ENCODE peak calls at places on chromosome 21, in ten cellular contexts. N is activated CD4-positive, alpha-beta T cell treated with anti-CD3 and anti-CD28 coated beads, Interleukin-2, amount 50 U/mL, for 1 hour; E is IMR-90; O is OCI-LY7; G is cardiac muscle cell; C is GOT3; S is ureter; K is epithelial cell of esophagus; X is NCI-H1105 treated with DMSO at 0.1 percent for 48 hours; W is GM06990. H is an unnamed sample.

GRCh38 chr21:37862536-37862935 is 53.7 kb downstream of the KCNJ6 start:
- DNase-seq in X (peak), C (no peak), N (no peak), G (peak), S (no peak), W (no peak), O (peak), E (peak), K (peak), H (no peak)

GRCh38 chr21:33836408-33836807 is 79.2 kb downstream of the ATP5PO start:
- DNase-seq in S (no peak), N (no peak), G (no peak), K (no peak), W (no peak), E (no peak), C (no peak), X (no peak), O (no peak), H (no peak)

GRCh38 chr21:29299906-29300546 is 1.3 kb downstream of the BACH1 start:
- DNase-seq in X (peak), C (no peak), W (peak), S (peak), G (peak), E (peak), O (peak), N (peak), K (peak), H (peak)

GRCh38 chr21:45443595-45444181 is 38.7 kb downstream of the COL18A1 start:
- DNase-seq in O (no peak), S (no peak), W (no peak), N (no peak), E (no peak), X (no peak), K (no peak), G (no peak), C (no peak), H (no peak)

GRCh38 chr21:33414068-33414467 is 10.9 kb downstream of the IFNGR2 start:
- DNase-seq in W (no peak), E (no peak), O (no peak), G (no peak), K (no peak), C (no peak), X (no peak), S (no peak), N (no peak), H (no peak)

GRCh38 chr21:45262041-45262581 is 25.6 kb downstream of the POFUT2 start:
- DNase-seq in K (no peak), W (no peak), S (peak), N (no peak), O (no peak), G (no peak), E (no peak), C (no peak), X (no peak), H (no peak)

GRCh38 chr21:28705616-28706015 is 287.1 kb downstream of the LTN1 start:
- DNase-seq in E (peak), S (no peak), O (no peak), C (no peak), G (no peak), W (no peak), X (no peak), N (no peak), K (peak), H (no peak)

GRCh38 chr21:27057997-27058396 is 91.1 kb upstream of the ADAMTS5 start:
- DNase-seq in X (no peak), S (no peak), G (no peak), K (peak), W (no peak), N (no peak), C (no peak), E (no peak), O (no peak), H (no peak)

GRCh38 chr21:36701912-36702621 is 3.2 kb downstream of the SIM2 start:
- DNase-seq in X (no peak), G (no peak), W (no peak), C (no peak), K (no peak), N (no peak), E (peak), O (no peak), S (no peak), H (peak)

GRCh38 chr21:34844924-34845238 is 176.1 kb downstream of the CLIC6 start:
- DNase-seq in K (no peak), S (no peak), E (no peak), W (no peak), G (no peak), N (no peak), O (peak), C (no peak), X (peak), H (no peak)

GRCh38 chr21:33070921-33071877 is 1.3 kb downstream of the OLIG1 start:
- DNase-seq in G (peak), S (no peak), C (no peak), K (peak), W (peak), N (no peak), X (peak), O (no peak), E (no peak), H (no peak)

GRCh38 chr21:39153373-39153772 is 29.9 kb downstream of the PSMG1 start:
- DNase-seq in E (no peak), X (no peak), K (peak), O (peak), N (no peak), S (no peak), G (peak), W (no peak), C (no peak), H (no peak)

GRCh38 chr21:42679982-42680330 is 26.5 kb downstream of the PDE9A start:
- DNase-seq in K (no peak), X (no peak), G (no peak), N (no peak), W (no peak), E (no peak), O (no peak), S (no peak), C (no peak), H (no peak)

GRCh38 chr21:37423103-37423502 is 56.5 kb downstream of the DYRK1A start:
- DNase-seq in E (no peak), S (no peak), C (no peak), G (no peak), K (no peak), O (no peak), W (no peak), N (no peak), X (no peak), H (no peak)

GRCh38 chr21:38990424-38990794 is 184.7 kb downstream of the ETS2 start:
- DNase-seq in N (no peak), W (no peak), C (no peak), S (no peak), E (no peak), G (no peak), X (no peak), K (no peak), O (no peak), H (no peak)

GRCh38 chr21:43312011-43312410 is 114.9 kb downstream of the SIK1 start:
- DNase-seq in O (peak), K (peak), S (no peak), C (no peak), E (no peak), X (no peak), N (no peak), W (no peak), G (no peak), H (no peak)

GRCh38 chr21:27649323-27649722 is 682.4 kb upstream of the ADAMTS5 start:
- DNase-seq in S (no peak), X (no peak), W (no peak), G (no peak), O (no peak), E (peak), N (no peak), K (peak), C (no peak), H (no peak)

GRCh38 chr21:37367758-37368535 is 1.4 kb downstream of the DYRK1A start:
- DNase-seq in K (peak), X (peak), G (peak), O (peak), C (no peak), N (peak), E (peak), S (peak), W (peak), H (peak)

GRCh38 chr21:17610862-17611261 is 1.8 kb downstream of the BTG3 start:
- DNase-seq in S (no peak), K (no peak), N (no peak), C (no peak), W (no peak), G (no peak), E (peak), O (peak), X (peak), H (no peak)

GRCh38 chr21:45595574-45596295 is 47.8 kb upstream of the PCBP3 start:
- DNase-seq in O (no peak), G (no peak), W (no peak), N (no peak), C (no peak), X (no peak), K (no peak), E (no peak), S (no peak), H (no peak)

GRCh38 chr21:25911730-25912401 is 177.1 kb downstream of the GABPA start:
- DNase-seq in W (no peak), C (no peak), N (no peak), S (no peak), G (no peak), X (no peak), O (no peak), E (no peak), K (no peak), H (no peak)

GRCh38 chr21:38988211-38989096 is 182.7 kb downstream of the ETS2 start:
- DNase-seq in E (no peak), G (no peak), C (no peak), W (no peak), N (no peak), X (no peak), O (no peak), K (no peak), S (no peak), H (no peak)

GRCh38 chr21:44019568-44019958 is 7.5 kb downstream of the TRAPPC10 start:
- DNase-seq in X (no peak), N (no peak), W (no peak), K (no peak), E (no peak), S (no peak), G (no peak), C (no peak), O (no peak), H (no peak)

GRCh38 chr21:28704746-28705145 is 287.9 kb downstream of the LTN1 start:
- DNase-seq in W (no peak), E (peak), C (no peak), O (no peak), X (peak), K (peak), S (peak), G (peak), N (no peak), H (no peak)

GRCh38 chr21:46029201-46029924 is 47.8 kb downstream of the COL6A1 start:
- DNase-seq in K (no peak), G (peak), O (no peak), X (no peak), C (no peak), N (no peak), S (no peak), E (peak), W (no peak), H (no peak)

GRCh38 chr21:27190601-27191000 is 223.7 kb upstream of the ADAMTS5 start:
- DNase-seq in S (no peak), W (no peak), N (no peak), X (no peak), C (no peak), E (peak), K (no peak), G (peak), O (no peak), H (no peak)

GRCh38 chr21:41100826-41101550 is 67.0 kb upstream of the BACE2 start:
- DNase-seq in W (no peak), O (no peak), X (no peak), C (no peak), S (no peak), G (no peak), K (peak), E (no peak), N (no peak), H (no peak)

GRCh38 chr21:37210017-37210593 is 57.0 kb downstream of the VPS26C start:
- DNase-seq in S (no peak), K (no peak), N (no peak), C (no peak), W (peak), G (no peak), O (peak), E (no peak), X (no peak), H (no peak)

GRCh38 chr21:42658320-42659105 is 5.1 kb downstream of the PDE9A start:
- DNase-seq in O (peak), N (no peak), K (no peak), C (no peak), E (no peak), S (no peak), W (no peak), G (no peak), X (no peak), H (no peak)

GRCh38 chr21:42653492-42654061 is at the start of gene PDE9A:
- DNase-seq in X (peak), K (no peak), N (peak), S (no peak), C (no peak), E (no peak), G (peak), O (peak), W (no peak), H (no peak)

GRCh38 chr21:42299324-42300044 is 15.7 kb downstream of the TFF3 start:
- DNase-seq in X (no peak), W (no peak), K (peak), S (no peak), G (no peak), N (no peak), E (no peak), C (no peak), O (no peak), H (no peak)